ENCODE peak calls at places on chromosomes 6 and 20, in five cellular contexts. One of them, this sample, is unnamed.

GRCh38 chr6:73586416-73586974 is 65.7 kb upstream of the EEF1A1 start:
- DNase-seq in IMR-90: peak
- DNase-seq in mesenchymal stem cell: peak
- DNase-seq in mesendoderm: no peak
- DNase-seq in H9: no peak
- DNase-seq in this sample: no peak

GRCh38 chr6:75363304-75363703 is 78.7 kb upstream of the TMEM30A start:
- DNase-seq in H9: no peak
- DNase-seq in mesenchymal stem cell: peak
- DNase-seq in mesendoderm: no peak
- DNase-seq in IMR-90: no peak
- DNase-seq in this sample: no peak

GRCh38 chr6:158143700-158144099 is 24.4 kb downstream of the SERAC1 start:
- DNase-seq in IMR-90: peak
- DNase-seq in H9: peak
- DNase-seq in mesendoderm: peak
- DNase-seq in mesenchymal stem cell: no peak
- DNase-seq in this sample: no peak

GRCh38 chr20:8862092-8862491 is 206.8 kb upstream of the PLCB4 start:
- DNase-seq in H9: no peak
- DNase-seq in mesenchymal stem cell: no peak
- DNase-seq in mesendoderm: no peak
- DNase-seq in IMR-90: no peak
- DNase-seq in this sample: no peak

GRCh38 chr20:34713194-34713943 is 9.2 kb downstream of the TP53INP2 start:
- DNase-seq in IMR-90: peak
- DNase-seq in H9: no peak
- DNase-seq in mesenchymal stem cell: peak
- DNase-seq in mesendoderm: no peak
- DNase-seq in this sample: peak

GRCh38 chr6:322940-323729 is 30.8 kb downstream of the DUSP22 start:
- DNase-seq in mesendoderm: no peak
- DNase-seq in IMR-90: no peak
- DNase-seq in H9: no peak
- DNase-seq in mesenchymal stem cell: no peak
- DNase-seq in this sample: no peak

GRCh38 chr6:31620586-31621319 is at the start of gene PRRC2A:
- DNase-seq in mesenchymal stem cell: no peak
- DNase-seq in IMR-90: peak
- DNase-seq in mesendoderm: peak
- DNase-seq in H9: peak
- DNase-seq in this sample: peak

GRCh38 chr6:145031001-145031400 is 704.3 kb downstream of the EPM2A start:
- DNase-seq in mesendoderm: no peak
- DNase-seq in IMR-90: no peak
- DNase-seq in mesenchymal stem cell: no peak
- DNase-seq in H9: no peak
- DNase-seq in this sample: no peak

GRCh38 chr6:41689171-41690008 is 46.0 kb downstream of the TFEB start:
- DNase-seq in mesendoderm: no peak
- DNase-seq in mesenchymal stem cell: peak
- DNase-seq in H9: no peak
- DNase-seq in IMR-90: peak
- DNase-seq in this sample: no peak

GRCh38 chr6:71721642-71722041 is 164.7 kb upstream of the RIMS1 start:
- DNase-seq in mesenchymal stem cell: no peak
- DNase-seq in mesendoderm: no peak
- DNase-seq in H9: no peak
- DNase-seq in IMR-90: peak
- DNase-seq in this sample: no peak

GRCh38 chr6:107692351-107692750 is 131.8 kb downstream of the SCML4 start:
- DNase-seq in mesendoderm: no peak
- DNase-seq in IMR-90: peak
- DNase-seq in mesenchymal stem cell: peak
- DNase-seq in H9: no peak
- DNase-seq in this sample: peak

GRCh38 chr20:31572042-31572700 is 32.9 kb upstream of the ID1 start:
- DNase-seq in mesenchymal stem cell: no peak
- DNase-seq in mesendoderm: no peak
- DNase-seq in IMR-90: no peak
- DNase-seq in H9: no peak
- DNase-seq in this sample: no peak

GRCh38 chr6:128311944-128312570 is 208.3 kb downstream of the PTPRK start:
- DNase-seq in mesenchymal stem cell: no peak
- DNase-seq in H9: no peak
- DNase-seq in IMR-90: no peak
- DNase-seq in mesendoderm: no peak
- DNase-seq in this sample: no peak

GRCh38 chr6:804771-805170 is 111.8 kb upstream of the EXOC2 start:
- DNase-seq in mesendoderm: no peak
- DNase-seq in H9: no peak
- DNase-seq in mesenchymal stem cell: no peak
- DNase-seq in IMR-90: no peak
- DNase-seq in this sample: no peak

GRCh38 chr6:23454090-23454998 is 671.7 kb upstream of the NRSN1 start:
- DNase-seq in IMR-90: peak
- DNase-seq in mesenchymal stem cell: peak
- DNase-seq in mesendoderm: peak
- DNase-seq in H9: no peak
- DNase-seq in this sample: no peak

GRCh38 chr20:20561841-20562240 is 150.6 kb downstream of the RALGAPA2 start:
- DNase-seq in mesendoderm: no peak
- DNase-seq in mesenchymal stem cell: no peak
- DNase-seq in IMR-90: no peak
- DNase-seq in H9: no peak
- DNase-seq in this sample: no peak
- H2BK5ac ChIP-seq in mesendoderm: no peak
- H2BK5ac ChIP-seq in mesenchymal stem cell: no peak
- H2BK5ac ChIP-seq in IMR-90: no peak
- H2BK5ac ChIP-seq in H9: no peak
- H2BK5ac ChIP-seq in this sample: no peak

GRCh38 chr6:160162167-160162566 is 40.6 kb downstream of the SLC22A1 start:
- DNase-seq in IMR-90: no peak
- DNase-seq in mesendoderm: no peak
- DNase-seq in mesenchymal stem cell: no peak
- DNase-seq in H9: no peak
- DNase-seq in this sample: no peak

GRCh38 chr6:160161647-160161986 is 40.0 kb downstream of the SLC22A1 start:
- DNase-seq in H9: peak
- DNase-seq in mesenchymal stem cell: no peak
- DNase-seq in IMR-90: no peak
- DNase-seq in mesendoderm: peak
- DNase-seq in this sample: no peak

GRCh38 chr6:160160450-160160849 is 38.8 kb downstream of the SLC22A1 start:
- DNase-seq in IMR-90: peak
- DNase-seq in H9: no peak
- DNase-seq in mesenchymal stem cell: no peak
- DNase-seq in mesendoderm: no peak
- DNase-seq in this sample: no peak

GRCh38 chr6:160163425-160163824 is 41.8 kb downstream of the SLC22A1 start:
- DNase-seq in IMR-90: no peak
- DNase-seq in mesendoderm: no peak
- DNase-seq in H9: no peak
- DNase-seq in mesenchymal stem cell: no peak
- DNase-seq in this sample: no peak

GRCh38 chr6:160160929-160161646 is 39.5 kb downstream of the SLC22A1 start:
- DNase-seq in mesenchymal stem cell: no peak
- DNase-seq in mesendoderm: no peak
- DNase-seq in IMR-90: no peak
- DNase-seq in H9: no peak
- DNase-seq in this sample: no peak
- H2BK5ac ChIP-seq in mesenchymal stem cell: no peak
- H2BK5ac ChIP-seq in mesendoderm: no peak
- H2BK5ac ChIP-seq in IMR-90: no peak
- H2BK5ac ChIP-seq in H9: no peak
- H2BK5ac ChIP-seq in this sample: no peak

GRCh38 chr6:26122402-26122792 is 35.2 kb downstream of the HFE start:
- DNase-seq in mesenchymal stem cell: peak
- DNase-seq in mesendoderm: peak
- DNase-seq in H9: peak
- DNase-seq in IMR-90: no peak
- DNase-seq in this sample: peak

GRCh38 chr6:26122793-26123674 is 35.8 kb downstream of the HFE start:
- DNase-seq in H9: peak
- DNase-seq in mesendoderm: peak
- DNase-seq in mesenchymal stem cell: peak
- DNase-seq in IMR-90: peak
- DNase-seq in this sample: peak

GRCh38 chr6:26125015-26125690 is 37.9 kb downstream of the HFE start:
- DNase-seq in IMR-90: no peak
- DNase-seq in mesendoderm: no peak
- DNase-seq in mesenchymal stem cell: peak
- DNase-seq in H9: no peak
- DNase-seq in this sample: peak

GRCh38 chr6:26124550-26125014 is 37.4 kb downstream of the HFE start:
- DNase-seq in H9: no peak
- DNase-seq in mesenchymal stem cell: no peak
- DNase-seq in IMR-90: no peak
- DNase-seq in mesendoderm: no peak
- DNase-seq in this sample: no peak

DNA sequence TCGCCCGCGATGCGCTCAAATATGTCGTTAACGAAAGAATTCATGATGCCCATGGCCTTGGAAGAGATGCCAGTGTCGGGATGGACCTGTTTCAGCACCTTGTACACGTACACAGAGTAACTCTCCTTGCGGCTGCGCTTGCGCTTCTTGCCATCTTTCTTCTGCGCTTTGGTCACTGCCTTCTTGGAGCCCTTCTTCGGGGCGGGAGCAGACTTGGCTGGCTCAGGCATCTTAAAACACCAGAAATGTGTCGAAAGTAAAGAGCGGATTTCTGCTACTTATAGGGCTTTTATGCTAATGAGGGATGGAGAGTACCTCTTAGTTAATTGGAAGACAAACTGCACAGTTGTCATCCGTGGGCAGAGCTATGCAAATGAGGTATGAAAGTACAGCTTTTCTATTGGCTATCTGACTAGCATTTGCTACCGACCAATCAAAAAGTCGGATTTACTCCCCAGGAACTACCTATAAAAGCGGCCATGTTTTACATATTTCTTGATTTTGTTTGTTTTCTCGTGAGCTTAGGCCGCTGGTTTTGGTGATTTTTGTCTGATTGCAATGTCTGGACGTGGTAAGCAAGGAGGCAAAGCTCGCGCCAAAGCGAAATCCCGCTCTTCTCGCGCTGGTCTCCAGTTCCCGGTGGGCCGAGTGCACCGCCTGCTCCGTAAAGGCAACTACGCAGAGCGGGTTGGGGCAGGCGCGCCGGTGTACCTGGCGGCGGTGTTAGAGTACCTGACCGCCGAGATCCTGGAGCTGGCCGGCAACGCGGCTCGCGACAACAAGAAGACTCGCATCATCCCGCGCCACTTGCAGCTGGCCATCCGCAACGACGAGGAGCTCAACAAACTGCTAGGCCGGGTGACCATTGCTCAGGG is 36.7 kb downstream of the HFE start:
- DNase-seq in mesendoderm: peak
- DNase-seq in IMR-90: peak
- DNase-seq in mesenchymal stem cell: peak
- DNase-seq in H9: peak
- DNase-seq in this sample: peak
- H2BK5ac ChIP-seq in mesendoderm: peak
- H2BK5ac ChIP-seq in IMR-90: peak
- H2BK5ac ChIP-seq in mesenchymal stem cell: no peak
- H2BK5ac ChIP-seq in H9: no peak
- H2BK5ac ChIP-seq in this sample: peak

DNA sequence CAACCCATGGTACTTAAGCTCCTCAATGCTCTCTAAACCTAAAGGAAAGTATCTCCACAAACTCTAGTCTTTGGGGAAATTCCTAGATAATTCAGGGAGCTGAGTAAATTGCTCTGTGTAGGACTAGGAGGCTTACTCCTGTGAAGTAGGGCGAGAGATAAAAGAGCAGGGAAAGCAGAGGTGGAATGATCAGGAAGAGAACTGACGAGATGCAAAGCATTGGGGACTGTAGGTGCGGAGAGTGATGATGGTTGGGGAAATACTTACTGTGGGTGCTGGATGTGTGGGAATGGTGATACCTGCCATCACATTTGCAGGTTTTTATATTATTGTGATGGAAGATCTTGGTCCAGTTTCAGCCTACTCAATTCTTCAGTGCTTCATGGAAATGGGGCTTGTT is 1.6 kb upstream of the LATS1 start:
- DNase-seq in H9: no peak
- DNase-seq in IMR-90: no peak
- DNase-seq in mesenchymal stem cell: no peak
- DNase-seq in mesendoderm: no peak
- DNase-seq in this sample: no peak
- H2BK5ac ChIP-seq in H9: no peak
- H2BK5ac ChIP-seq in IMR-90: no peak
- H2BK5ac ChIP-seq in mesenchymal stem cell: no peak
- H2BK5ac ChIP-seq in mesendoderm: no peak
- H2BK5ac ChIP-seq in this sample: no peak

GRCh38 chr6:33784787-33785186 is 4.1 kb downstream of the LEMD2 start:
- DNase-seq in IMR-90: no peak
- DNase-seq in H9: no peak
- DNase-seq in mesenchymal stem cell: no peak
- DNase-seq in mesendoderm: no peak
- DNase-seq in this sample: no peak
- H2BK5ac ChIP-seq in IMR-90: no peak
- H2BK5ac ChIP-seq in H9: no peak
- H2BK5ac ChIP-seq in mesenchymal stem cell: no peak
- H2BK5ac ChIP-seq in mesendoderm: no peak
- H2BK5ac ChIP-seq in this sample: no peak

GRCh38 chr6:42915737-42916136 is at the start of gene PTCRA:
- DNase-seq in H9: no peak
- DNase-seq in IMR-90: no peak
- DNase-seq in mesenchymal stem cell: no peak
- DNase-seq in mesendoderm: no peak
- DNase-seq in this sample: no peak
- H2BK5ac ChIP-seq in H9: no peak
- H2BK5ac ChIP-seq in IMR-90: no peak
- H2BK5ac ChIP-seq in mesenchymal stem cell: no peak
- H2BK5ac ChIP-seq in mesendoderm: no peak
- H2BK5ac ChIP-seq in this sample: no peak

GRCh38 chr6:44039191-44039719 is 88.0 kb downstream of the MRPL14 start:
- DNase-seq in H9: no peak
- DNase-seq in mesenchymal stem cell: no peak
- DNase-seq in mesendoderm: no peak
- DNase-seq in IMR-90: no peak
- DNase-seq in this sample: no peak
- H2BK5ac ChIP-seq in H9: no peak
- H2BK5ac ChIP-seq in mesenchymal stem cell: no peak
- H2BK5ac ChIP-seq in mesendoderm: no peak
- H2BK5ac ChIP-seq in IMR-90: peak
- H2BK5ac ChIP-seq in this sample: no peak

DNA sequence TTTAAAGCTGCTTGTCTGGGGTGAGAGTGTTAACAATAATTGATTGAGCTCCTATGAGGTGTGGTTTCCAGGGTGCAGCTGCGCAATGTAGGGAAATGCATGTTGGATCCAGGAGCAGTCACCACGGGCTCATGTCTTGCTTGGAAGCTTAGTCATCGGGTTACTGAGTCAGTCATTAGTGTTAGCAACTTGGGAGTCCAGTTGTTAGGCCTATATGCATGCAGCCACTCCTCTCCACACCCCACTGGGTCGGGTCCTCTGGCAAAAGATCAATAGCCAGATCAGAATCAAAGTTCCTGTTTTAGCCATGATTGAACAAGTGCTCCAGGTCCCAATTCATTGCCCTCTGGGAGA is 271.7 kb upstream of the CHD6 start:
- DNase-seq in IMR-90: no peak
- DNase-seq in H9: no peak
- DNase-seq in mesenchymal stem cell: no peak
- DNase-seq in mesendoderm: peak
- DNase-seq in this sample: no peak
- H2BK5ac ChIP-seq in IMR-90: no peak
- H2BK5ac ChIP-seq in H9: no peak
- H2BK5ac ChIP-seq in mesenchymal stem cell: no peak
- H2BK5ac ChIP-seq in mesendoderm: no peak
- H2BK5ac ChIP-seq in this sample: no peak

This sample was measured in trophoblast cell.